ENCODE peak calls at places on chromosome 6, in five cellular contexts. G is T47D, L is A172, Q is posterior vena cava, H is choroid plexus epithelial cell. I is an unnamed sample.

GRCh38 chr6:149129401-149130077 is 188.0 kb upstream of the TAB2 start:
- DNase-seq in G (no peak), L (peak), Q (no peak), H (peak), I (no peak)

GRCh38 chr6:110537208-110538123 is 61.1 kb upstream of the SLC22A16 start:
- DNase-seq in G (no peak), L (peak), Q (no peak), H (peak), I (no peak)

GRCh38 chr6:155196891-155197290 is 66.9 kb upstream of the CLDN20 start:
- DNase-seq in G (no peak), L (no peak), Q (no peak), H (no peak), I (no peak)

GRCh38 chr6:55141611-55142010 is 32.7 kb upstream of the HCRTR2 start:
- DNase-seq in G (no peak), L (no peak), Q (no peak), H (peak), I (no peak)

GRCh38 chr6:2793491-2794151 is 28.4 kb downstream of the WRNIP1 start:
- DNase-seq in G (no peak), L (no peak), Q (no peak), H (peak), I (no peak)

GRCh38 chr6:111804627-111805235 is 68.5 kb downstream of the FYN start:
- DNase-seq in G (no peak), L (peak), Q (no peak), H (peak), I (peak)

GRCh38 chr6:146664871-146665270 is 66.1 kb downstream of the ADGB start:
- DNase-seq in G (no peak), L (no peak), Q (no peak), H (no peak), I (no peak)

GRCh38 chr6:170134077-170135040 is 156.5 kb downstream of the DLL1 start:
- DNase-seq in G (no peak), L (no peak), Q (peak), H (no peak), I (no peak)

GRCh38 chr6:13892007-13892640 is 32.6 kb upstream of the RNF182 start:
- DNase-seq in G (no peak), L (no peak), Q (no peak), H (no peak), I (no peak)

GRCh38 chr6:161316531-161316930 is 42.7 kb upstream of the AGPAT4 start:
- DNase-seq in G (no peak), L (no peak), Q (no peak), H (no peak), I (no peak)

GRCh38 chr6:156982168-156982567 is 205.0 kb downstream of the ARID1B start:
- DNase-seq in G (no peak), L (no peak), Q (no peak), H (no peak), I (no peak)

GRCh38 chr6:152750694-152751093 is at the start of gene VIP:
- DNase-seq in G (peak), L (peak), Q (no peak), H (peak), I (no peak)

GRCh38 chr6:95081949-95082348 is 495.4 kb upstream of the MANEA start:
- DNase-seq in G (no peak), L (no peak), Q (no peak), H (no peak), I (no peak)

GRCh38 chr6:158205220-158205944 is 37.2 kb downstream of the GTF2H5 start:
- DNase-seq in G (no peak), L (no peak), Q (no peak), H (peak), I (no peak)

GRCh38 chr6:118712955-118713354 is 61.6 kb upstream of the CEP85L start:
- DNase-seq in G (no peak), L (peak), Q (no peak), H (peak), I (no peak)

GRCh38 chr6:51487937-51488336 is 599.5 kb downstream of the PKHD1 start:
- DNase-seq in G (no peak), L (no peak), Q (no peak), H (no peak), I (no peak)

GRCh38 chr6:155186052-155186658 is 77.7 kb upstream of the CLDN20 start:
- DNase-seq in G (no peak), L (peak), Q (no peak), H (no peak), I (peak)

GRCh38 chr6:126217497-126217896 is 122.4 kb upstream of the CENPW start:
- DNase-seq in G (no peak), L (no peak), Q (no peak), H (no peak), I (no peak)

GRCh38 chr6:166413491-166413951 is 30.8 kb upstream of the MPC1 start:
- DNase-seq in G (no peak), L (no peak), Q (no peak), H (no peak), I (no peak)

GRCh38 chr6:82205793-82206425 is 41.6 kb downstream of the IBTK start:
- DNase-seq in G (no peak), L (peak), Q (no peak), H (peak), I (no peak)

GRCh38 chr6:15752820-15753219 is 90.0 kb upstream of the DTNBP1 start:
- DNase-seq in G (peak), L (no peak), Q (no peak), H (no peak), I (no peak)

GRCh38 chr6:113713665-113714064 is 143.5 kb upstream of the MARCKS start:
- DNase-seq in G (no peak), L (no peak), Q (no peak), H (no peak), I (no peak)

GRCh38 chr6:50663806-50664205 is 49.5 kb upstream of the TFAP2D start:
- DNase-seq in G (no peak), L (no peak), Q (no peak), H (no peak), I (no peak)

GRCh38 chr6:141552463-141552862 is 580.3 kb upstream of the GJE1 start:
- DNase-seq in G (no peak), L (peak), Q (no peak), H (peak), I (no peak)

GRCh38 chr6:119350202-119351004 is 842 bp upstream of the MAN1A1 start:
- DNase-seq in G (peak), L (peak), Q (no peak), H (peak), I (peak)

GRCh38 chr6:30883743-30884520 is at the start of gene DDR1:
- DNase-seq in G (peak), L (peak), Q (peak), H (peak), I (peak)

GRCh38 chr6:25050356-25050755 is 114.6 kb upstream of the RIPOR2 start:
- DNase-seq in G (no peak), L (peak), Q (no peak), H (peak), I (peak)

I was measured in stimulated activated naive CD4-positive, alpha-beta T cell treated with Interleukin-2 at 50 U/mL for 16 hours.